ENCODE peak calls at places on chromosomes 2 and 18, in eight cellular contexts. One of them, this sample, is unnamed.

GRCh38 chr18:46622999-46623398 is 34.0 kb downstream of the LOXHD1 start:
- DNase-seq in heart left ventricle: no peak
- DNase-seq in fibroblast of the aortic adventitia: peak
- DNase-seq in GM23248: peak
- DNase-seq in A549: no peak
- DNase-seq in fibroblast of pulmonary artery: peak
- DNase-seq in choroid plexus epithelial cell: peak
- DNase-seq in adrenal gland: no peak
- DNase-seq in this sample: peak

GRCh38 chr18:21057112-21057511 is 54.5 kb downstream of the ROCK1 start:
- DNase-seq in heart left ventricle: no peak
- DNase-seq in fibroblast of the aortic adventitia: no peak
- DNase-seq in GM23248: no peak
- DNase-seq in A549: no peak
- DNase-seq in fibroblast of pulmonary artery: no peak
- DNase-seq in choroid plexus epithelial cell: no peak
- DNase-seq in adrenal gland: no peak
- DNase-seq in this sample: no peak

GRCh38 chr18:42048150-42048549 is 93.1 kb downstream of the PIK3C3 start:
- DNase-seq in heart left ventricle: no peak
- DNase-seq in fibroblast of the aortic adventitia: peak
- DNase-seq in GM23248: peak
- DNase-seq in A549: no peak
- DNase-seq in fibroblast of pulmonary artery: peak
- DNase-seq in choroid plexus epithelial cell: peak
- DNase-seq in adrenal gland: peak
- DNase-seq in this sample: peak

GRCh38 chr2:66437055-66437454 is 2.1 kb downstream of the MEIS1 start:
- DNase-seq in heart left ventricle: no peak
- DNase-seq in fibroblast of the aortic adventitia: peak
- DNase-seq in GM23248: peak
- DNase-seq in A549: no peak
- DNase-seq in fibroblast of pulmonary artery: peak
- DNase-seq in choroid plexus epithelial cell: peak
- DNase-seq in adrenal gland: no peak
- DNase-seq in this sample: peak

GRCh38 chr18:55768255-55768654 is 180.3 kb upstream of the TCF4 start:
- DNase-seq in heart left ventricle: no peak
- DNase-seq in fibroblast of the aortic adventitia: no peak
- DNase-seq in GM23248: no peak
- DNase-seq in A549: no peak
- DNase-seq in fibroblast of pulmonary artery: peak
- DNase-seq in choroid plexus epithelial cell: no peak
- DNase-seq in adrenal gland: no peak
- DNase-seq in this sample: no peak

GRCh38 chr2:160214461-160215055 is 14.5 kb upstream of the ITGB6 start:
- DNase-seq in heart left ventricle: peak
- DNase-seq in fibroblast of the aortic adventitia: peak
- DNase-seq in GM23248: peak
- DNase-seq in A549: peak
- DNase-seq in fibroblast of pulmonary artery: peak
- DNase-seq in choroid plexus epithelial cell: peak
- DNase-seq in adrenal gland: peak
- DNase-seq in this sample: peak

GRCh38 chr2:171432969-171433762 is 624 bp downstream of the METTL8 start:
- DNase-seq in heart left ventricle: no peak
- DNase-seq in fibroblast of the aortic adventitia: peak
- DNase-seq in GM23248: peak
- DNase-seq in A549: peak
- DNase-seq in fibroblast of pulmonary artery: peak
- DNase-seq in choroid plexus epithelial cell: peak
- DNase-seq in adrenal gland: peak
- DNase-seq in this sample: peak

GRCh38 chr2:205235434-205235833 is 446.9 kb upstream of the NRP2 start:
- DNase-seq in heart left ventricle: no peak
- DNase-seq in fibroblast of the aortic adventitia: no peak
- DNase-seq in GM23248: no peak
- DNase-seq in A549: no peak
- DNase-seq in fibroblast of pulmonary artery: peak
- DNase-seq in choroid plexus epithelial cell: no peak
- DNase-seq in adrenal gland: no peak
- DNase-seq in this sample: no peak

GRCh38 chr2:23491622-23492336 is 106.8 kb downstream of the KLHL29 start:
- DNase-seq in heart left ventricle: no peak
- DNase-seq in fibroblast of the aortic adventitia: no peak
- DNase-seq in GM23248: no peak
- DNase-seq in A549: no peak
- DNase-seq in fibroblast of pulmonary artery: no peak
- DNase-seq in choroid plexus epithelial cell: no peak
- DNase-seq in adrenal gland: no peak
- DNase-seq in this sample: no peak

GRCh38 chr2:154698789-154699559 is 479 bp downstream of the KCNJ3 start:
- DNase-seq in heart left ventricle: peak
- DNase-seq in fibroblast of the aortic adventitia: no peak
- DNase-seq in GM23248: no peak
- DNase-seq in A549: no peak
- DNase-seq in fibroblast of pulmonary artery: no peak
- DNase-seq in choroid plexus epithelial cell: no peak
- DNase-seq in adrenal gland: no peak
- DNase-seq in this sample: no peak

GRCh38 chr2:176817061-176817565 is 395.5 kb upstream of the HNRNPA3 start:
- DNase-seq in heart left ventricle: no peak
- DNase-seq in fibroblast of the aortic adventitia: no peak
- DNase-seq in GM23248: peak
- DNase-seq in A549: no peak
- DNase-seq in fibroblast of pulmonary artery: no peak
- DNase-seq in choroid plexus epithelial cell: no peak
- DNase-seq in adrenal gland: no peak
- DNase-seq in this sample: no peak

GRCh38 chr2:217789736-217790181 is 213.0 kb downstream of the TNS1 start:
- DNase-seq in heart left ventricle: peak
- DNase-seq in fibroblast of the aortic adventitia: no peak
- DNase-seq in GM23248: no peak
- DNase-seq in A549: no peak
- DNase-seq in fibroblast of pulmonary artery: no peak
- DNase-seq in choroid plexus epithelial cell: no peak
- DNase-seq in adrenal gland: no peak
- DNase-seq in this sample: no peak

GRCh38 chr2:219554369-219554768 is 10.5 kb downstream of the TMEM198 start:
- DNase-seq in heart left ventricle: peak
- DNase-seq in fibroblast of the aortic adventitia: no peak
- DNase-seq in GM23248: no peak
- DNase-seq in A549: no peak
- DNase-seq in fibroblast of pulmonary artery: no peak
- DNase-seq in choroid plexus epithelial cell: no peak
- DNase-seq in adrenal gland: no peak
- DNase-seq in this sample: no peak

GRCh38 chr2:24638568-24638967 is 147.5 kb downstream of the NCOA1 start:
- DNase-seq in heart left ventricle: no peak
- DNase-seq in fibroblast of the aortic adventitia: no peak
- DNase-seq in GM23248: no peak
- DNase-seq in A549: no peak
- DNase-seq in fibroblast of pulmonary artery: no peak
- DNase-seq in choroid plexus epithelial cell: no peak
- DNase-seq in adrenal gland: no peak
- DNase-seq in this sample: no peak

GRCh38 chr2:74887961-74888670 is 54.2 kb downstream of the HK2 start:
- DNase-seq in heart left ventricle: no peak
- DNase-seq in fibroblast of the aortic adventitia: peak
- DNase-seq in GM23248: peak
- DNase-seq in A549: no peak
- DNase-seq in fibroblast of pulmonary artery: no peak
- DNase-seq in choroid plexus epithelial cell: peak
- DNase-seq in adrenal gland: no peak
- DNase-seq in this sample: peak

GRCh38 chr2:240203031-240203841 is 62.8 kb upstream of the OTOS start:
- DNase-seq in heart left ventricle: peak
- DNase-seq in fibroblast of the aortic adventitia: no peak
- DNase-seq in GM23248: no peak
- DNase-seq in A549: no peak
- DNase-seq in fibroblast of pulmonary artery: no peak
- DNase-seq in choroid plexus epithelial cell: no peak
- DNase-seq in adrenal gland: peak
- DNase-seq in this sample: no peak

GRCh38 chr2:223247136-223247535 is 195.1 kb downstream of the KCNE4 start:
- DNase-seq in heart left ventricle: no peak
- DNase-seq in fibroblast of the aortic adventitia: peak
- DNase-seq in GM23248: peak
- DNase-seq in A549: no peak
- DNase-seq in fibroblast of pulmonary artery: peak
- DNase-seq in choroid plexus epithelial cell: peak
- DNase-seq in adrenal gland: no peak
- DNase-seq in this sample: peak

GRCh38 chr2:96144481-96145027 is 686 bp downstream of the DUSP2 start:
- DNase-seq in heart left ventricle: no peak
- DNase-seq in fibroblast of the aortic adventitia: no peak
- DNase-seq in GM23248: no peak
- DNase-seq in A549: no peak
- DNase-seq in fibroblast of pulmonary artery: no peak
- DNase-seq in choroid plexus epithelial cell: no peak
- DNase-seq in adrenal gland: no peak
- DNase-seq in this sample: no peak

GRCh38 chr2:8392098-8392844 is 289.6 kb upstream of the ID2 start:
- DNase-seq in heart left ventricle: no peak
- DNase-seq in fibroblast of the aortic adventitia: no peak
- DNase-seq in GM23248: no peak
- DNase-seq in A549: no peak
- DNase-seq in fibroblast of pulmonary artery: no peak
- DNase-seq in choroid plexus epithelial cell: no peak
- DNase-seq in adrenal gland: no peak
- DNase-seq in this sample: no peak

GRCh38 chr2:240820014-240820606 is at the start of gene KIF1A:
- DNase-seq in heart left ventricle: peak
- DNase-seq in fibroblast of the aortic adventitia: no peak
- DNase-seq in GM23248: no peak
- DNase-seq in A549: no peak
- DNase-seq in fibroblast of pulmonary artery: no peak
- DNase-seq in choroid plexus epithelial cell: no peak
- DNase-seq in adrenal gland: no peak
- DNase-seq in this sample: no peak

GRCh38 chr2:128783896-128784295 is 465.2 kb upstream of the HS6ST1 start:
- DNase-seq in heart left ventricle: no peak
- DNase-seq in fibroblast of the aortic adventitia: no peak
- DNase-seq in GM23248: peak
- DNase-seq in A549: no peak
- DNase-seq in fibroblast of pulmonary artery: no peak
- DNase-seq in choroid plexus epithelial cell: no peak
- DNase-seq in adrenal gland: no peak
- DNase-seq in this sample: no peak

DNA sequence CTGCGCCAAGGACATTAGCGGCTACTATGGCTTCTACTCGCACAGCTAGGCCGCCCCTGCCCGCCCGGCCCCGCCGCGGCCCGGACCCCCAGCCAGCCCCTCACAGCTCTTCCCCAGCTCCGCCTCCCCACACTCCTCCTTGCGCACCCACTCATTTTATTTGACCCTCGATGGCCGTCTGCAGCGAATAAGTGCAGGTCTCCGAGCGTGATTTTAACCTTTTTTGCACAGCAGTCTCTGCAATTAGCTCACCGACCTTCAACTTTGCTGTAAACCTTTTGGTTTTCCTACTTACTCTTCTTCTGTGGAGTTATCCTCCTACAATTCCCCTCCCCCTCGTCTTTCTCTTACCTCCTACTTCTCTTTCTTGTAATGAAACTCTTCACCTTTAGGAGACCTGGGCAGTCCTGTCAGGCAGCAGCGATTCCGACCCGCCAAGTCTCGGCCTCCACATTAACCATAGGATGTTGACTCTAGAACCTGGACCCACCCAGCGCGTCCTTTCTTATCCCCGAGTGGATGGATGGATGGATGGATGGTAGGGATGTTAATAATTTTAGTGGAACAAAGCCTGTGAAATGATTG is 8.2 kb downstream of the TBR1 start:
- DNase-seq in heart left ventricle: no peak
- DNase-seq in fibroblast of the aortic adventitia: no peak
- DNase-seq in GM23248: no peak
- DNase-seq in A549: no peak
- DNase-seq in fibroblast of pulmonary artery: no peak
- DNase-seq in choroid plexus epithelial cell: no peak
- DNase-seq in adrenal gland: no peak
- DNase-seq in this sample: no peak
- H3K4me3 ChIP-seq in heart left ventricle: peak
- H3K4me3 ChIP-seq in fibroblast of the aortic adventitia: no peak
- H3K4me3 ChIP-seq in GM23248: peak
- H3K4me3 ChIP-seq in A549: no peak
- H3K4me3 ChIP-seq in fibroblast of pulmonary artery: no peak
- H3K4me3 ChIP-seq in choroid plexus epithelial cell: no peak
- H3K4me3 ChIP-seq in adrenal gland: no peak
- H3K4me3 ChIP-seq in this sample: no peak

GRCh38 chr2:213416832-213417231 is 132.6 kb downstream of the SPAG16 start:
- DNase-seq in heart left ventricle: no peak
- DNase-seq in fibroblast of the aortic adventitia: no peak
- DNase-seq in GM23248: no peak
- DNase-seq in A549: no peak
- DNase-seq in fibroblast of pulmonary artery: no peak
- DNase-seq in choroid plexus epithelial cell: no peak
- DNase-seq in adrenal gland: no peak
- DNase-seq in this sample: no peak
- H3K4me3 ChIP-seq in heart left ventricle: no peak
- H3K4me3 ChIP-seq in fibroblast of the aortic adventitia: no peak
- H3K4me3 ChIP-seq in GM23248: no peak
- H3K4me3 ChIP-seq in A549: no peak
- H3K4me3 ChIP-seq in fibroblast of pulmonary artery: no peak
- H3K4me3 ChIP-seq in choroid plexus epithelial cell: no peak
- H3K4me3 ChIP-seq in adrenal gland: no peak
- H3K4me3 ChIP-seq in this sample: no peak

DNA sequence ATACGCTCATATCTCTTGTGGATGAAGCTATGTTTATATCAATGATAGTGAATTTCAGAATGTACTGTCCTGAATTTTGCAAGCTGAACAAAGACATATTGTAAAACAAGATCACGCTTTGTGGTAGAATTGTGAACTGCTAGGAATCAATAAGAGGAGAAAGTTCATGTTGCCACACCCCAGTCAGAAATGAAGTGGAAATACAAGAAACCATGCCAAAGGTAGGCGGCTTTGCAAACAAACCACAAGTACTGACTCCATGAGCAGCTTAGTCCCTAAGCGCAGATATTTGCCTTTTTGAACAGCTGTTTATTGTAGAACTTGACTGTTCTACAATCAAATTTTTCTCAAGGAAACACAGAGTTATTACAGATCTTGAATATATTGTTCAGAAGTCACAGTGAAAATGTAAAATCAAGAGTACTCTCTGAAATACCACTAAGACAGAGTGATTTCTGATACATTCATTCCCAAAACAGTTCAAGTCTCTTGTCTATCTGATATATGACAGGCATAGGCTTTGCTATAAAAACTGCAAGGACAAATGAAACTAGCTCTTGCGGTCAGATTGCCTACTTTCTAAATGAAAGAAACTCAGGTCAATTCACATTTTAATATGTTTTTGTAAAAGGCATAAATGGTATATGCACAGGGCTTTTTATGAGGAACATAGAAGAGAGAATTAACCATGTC is 120.9 kb upstream of the CDH19 start:
- DNase-seq in heart left ventricle: no peak
- DNase-seq in fibroblast of the aortic adventitia: no peak
- DNase-seq in GM23248: no peak
- DNase-seq in A549: no peak
- DNase-seq in fibroblast of pulmonary artery: peak
- DNase-seq in choroid plexus epithelial cell: no peak
- DNase-seq in adrenal gland: no peak
- DNase-seq in this sample: no peak
- H3K4me3 ChIP-seq in heart left ventricle: no peak
- H3K4me3 ChIP-seq in fibroblast of the aortic adventitia: no peak
- H3K4me3 ChIP-seq in GM23248: no peak
- H3K4me3 ChIP-seq in A549: no peak
- H3K4me3 ChIP-seq in fibroblast of pulmonary artery: no peak
- H3K4me3 ChIP-seq in choroid plexus epithelial cell: no peak
- H3K4me3 ChIP-seq in adrenal gland: no peak
- H3K4me3 ChIP-seq in this sample: no peak

GRCh38 chr2:17427401-17427800 is 90.8 kb downstream of the RAD51AP2 start:
- DNase-seq in heart left ventricle: no peak
- DNase-seq in fibroblast of the aortic adventitia: no peak
- DNase-seq in GM23248: no peak
- DNase-seq in A549: no peak
- DNase-seq in fibroblast of pulmonary artery: no peak
- DNase-seq in choroid plexus epithelial cell: no peak
- DNase-seq in adrenal gland: no peak
- DNase-seq in this sample: no peak
- H3K4me3 ChIP-seq in heart left ventricle: no peak
- H3K4me3 ChIP-seq in fibroblast of the aortic adventitia: no peak
- H3K4me3 ChIP-seq in GM23248: no peak
- H3K4me3 ChIP-seq in A549: no peak
- H3K4me3 ChIP-seq in fibroblast of pulmonary artery: no peak
- H3K4me3 ChIP-seq in choroid plexus epithelial cell: no peak
- H3K4me3 ChIP-seq in adrenal gland: no peak
- H3K4me3 ChIP-seq in this sample: no peak